ENCODE peak calls at places on chromosomes 4 and X, in seven cellular contexts. One of them, this sample, is unnamed.

GRCh38 chrX:3191821-3192220 is 150.6 kb downstream of the ARSF start:
- DNase-seq in NCI-H146: no peak
- DNase-seq in stimulated activated CD4-positive, alpha-beta T cell treated with anti-CD3 and anti-CD28 coated beads, Interleukin-2, amount 100 ng/mL, for 48 hours: no peak
- DNase-seq in NCI-H748 treated with DMSO at 0.1 percent for 48 hours: no peak
- DNase-seq in neural crest cell: no peak
- DNase-seq in AG10803: peak; percentile 84
- DNase-seq in effector memory CD4-positive, alpha-beta T cell: no peak
- DNase-seq in this sample: no peak

GRCh38 chr4:26321326-26322276 is 787 bp downstream of the RBPJ start:
- DNase-seq in NCI-H146: peak; percentile 57
- DNase-seq in stimulated activated CD4-positive, alpha-beta T cell treated with anti-CD3 and anti-CD28 coated beads, Interleukin-2, amount 100 ng/mL, for 48 hours: peak; percentile 30
- DNase-seq in NCI-H748 treated with DMSO at 0.1 percent for 48 hours: peak; percentile 13
- DNase-seq in neural crest cell: peak; percentile 43
- DNase-seq in AG10803: peak; percentile 27
- DNase-seq in effector memory CD4-positive, alpha-beta T cell: peak; percentile 8
- DNase-seq in this sample: no peak

GRCh38 chr4:152678841-152679240 is 956 bp downstream of the TMEM154 start:
- DNase-seq in NCI-H146: peak; percentile 3
- DNase-seq in stimulated activated CD4-positive, alpha-beta T cell treated with anti-CD3 and anti-CD28 coated beads, Interleukin-2, amount 100 ng/mL, for 48 hours: no peak
- DNase-seq in NCI-H748 treated with DMSO at 0.1 percent for 48 hours: peak; percentile 21
- DNase-seq in neural crest cell: no peak
- DNase-seq in AG10803: no peak
- DNase-seq in effector memory CD4-positive, alpha-beta T cell: no peak
- DNase-seq in this sample: no peak

GRCh38 chr4:98997176-98997575 is 1.7 kb downstream of the METAP1 start:
- DNase-seq in NCI-H146: no peak
- DNase-seq in stimulated activated CD4-positive, alpha-beta T cell treated with anti-CD3 and anti-CD28 coated beads, Interleukin-2, amount 100 ng/mL, for 48 hours: no peak
- DNase-seq in NCI-H748 treated with DMSO at 0.1 percent for 48 hours: no peak
- DNase-seq in neural crest cell: no peak
- DNase-seq in AG10803: no peak
- DNase-seq in effector memory CD4-positive, alpha-beta T cell: no peak
- DNase-seq in this sample: no peak

GRCh38 chrX:39289827-39290226 is 488.6 kb downstream of the MID1IP1 start:
- DNase-seq in NCI-H146: no peak
- DNase-seq in stimulated activated CD4-positive, alpha-beta T cell treated with anti-CD3 and anti-CD28 coated beads, Interleukin-2, amount 100 ng/mL, for 48 hours: no peak
- DNase-seq in NCI-H748 treated with DMSO at 0.1 percent for 48 hours: no peak
- DNase-seq in neural crest cell: no peak
- DNase-seq in AG10803: no peak
- DNase-seq in effector memory CD4-positive, alpha-beta T cell: no peak
- DNase-seq in this sample: no peak

GRCh38 chr4:118270492-118270891 is 82.3 kb downstream of the PRSS12 start:
- DNase-seq in NCI-H146: peak; percentile 17
- DNase-seq in stimulated activated CD4-positive, alpha-beta T cell treated with anti-CD3 and anti-CD28 coated beads, Interleukin-2, amount 100 ng/mL, for 48 hours: no peak
- DNase-seq in NCI-H748 treated with DMSO at 0.1 percent for 48 hours: peak; percentile 23
- DNase-seq in neural crest cell: no peak
- DNase-seq in AG10803: peak; percentile 51
- DNase-seq in effector memory CD4-positive, alpha-beta T cell: no peak
- DNase-seq in this sample: no peak

GRCh38 chrX:40179333-40179732 is 81.6 kb upstream of the BCOR start:
- DNase-seq in NCI-H146: no peak
- DNase-seq in stimulated activated CD4-positive, alpha-beta T cell treated with anti-CD3 and anti-CD28 coated beads, Interleukin-2, amount 100 ng/mL, for 48 hours: no peak
- DNase-seq in NCI-H748 treated with DMSO at 0.1 percent for 48 hours: no peak
- DNase-seq in neural crest cell: no peak
- DNase-seq in AG10803: no peak
- DNase-seq in effector memory CD4-positive, alpha-beta T cell: no peak
- DNase-seq in this sample: no peak

GRCh38 chr4:73589261-73589847 is 30.9 kb downstream of the RASSF6 start:
- DNase-seq in NCI-H146: peak; percentile 92
- DNase-seq in stimulated activated CD4-positive, alpha-beta T cell treated with anti-CD3 and anti-CD28 coated beads, Interleukin-2, amount 100 ng/mL, for 48 hours: no peak
- DNase-seq in NCI-H748 treated with DMSO at 0.1 percent for 48 hours: no peak
- DNase-seq in neural crest cell: no peak
- DNase-seq in AG10803: peak; percentile 81
- DNase-seq in effector memory CD4-positive, alpha-beta T cell: no peak
- DNase-seq in this sample: no peak

GRCh38 chr4:27666943-27667342 is 806.3 kb downstream of the STIM2 start:
- DNase-seq in NCI-H146: no peak
- DNase-seq in stimulated activated CD4-positive, alpha-beta T cell treated with anti-CD3 and anti-CD28 coated beads, Interleukin-2, amount 100 ng/mL, for 48 hours: no peak
- DNase-seq in NCI-H748 treated with DMSO at 0.1 percent for 48 hours: no peak
- DNase-seq in neural crest cell: no peak
- DNase-seq in AG10803: no peak
- DNase-seq in effector memory CD4-positive, alpha-beta T cell: no peak
- DNase-seq in this sample: no peak

GRCh38 chrX:17617794-17618193 is 119.5 kb upstream of the SCML1 start:
- DNase-seq in NCI-H146: no peak
- DNase-seq in stimulated activated CD4-positive, alpha-beta T cell treated with anti-CD3 and anti-CD28 coated beads, Interleukin-2, amount 100 ng/mL, for 48 hours: no peak
- DNase-seq in NCI-H748 treated with DMSO at 0.1 percent for 48 hours: no peak
- DNase-seq in neural crest cell: no peak
- DNase-seq in AG10803: peak; percentile 83
- DNase-seq in effector memory CD4-positive, alpha-beta T cell: no peak
- DNase-seq in this sample: no peak

GRCh38 chr4:139956436-139957107 is 197.4 kb downstream of the MAML3 start:
- DNase-seq in NCI-H146: no peak
- DNase-seq in stimulated activated CD4-positive, alpha-beta T cell treated with anti-CD3 and anti-CD28 coated beads, Interleukin-2, amount 100 ng/mL, for 48 hours: no peak
- DNase-seq in NCI-H748 treated with DMSO at 0.1 percent for 48 hours: no peak
- DNase-seq in neural crest cell: no peak
- DNase-seq in AG10803: no peak
- DNase-seq in effector memory CD4-positive, alpha-beta T cell: no peak
- DNase-seq in this sample: no peak

GRCh38 chr4:48194986-48195773 is 61.1 kb upstream of the TXK start:
- DNase-seq in NCI-H146: peak; percentile 87
- DNase-seq in stimulated activated CD4-positive, alpha-beta T cell treated with anti-CD3 and anti-CD28 coated beads, Interleukin-2, amount 100 ng/mL, for 48 hours: no peak
- DNase-seq in NCI-H748 treated with DMSO at 0.1 percent for 48 hours: peak; percentile 90
- DNase-seq in neural crest cell: no peak
- DNase-seq in AG10803: peak; percentile 8
- DNase-seq in effector memory CD4-positive, alpha-beta T cell: no peak
- DNase-seq in this sample: no peak

GRCh38 chrX:27890611-27891010 is 82.8 kb downstream of the MAGEB10 start:
- DNase-seq in NCI-H146: no peak
- DNase-seq in stimulated activated CD4-positive, alpha-beta T cell treated with anti-CD3 and anti-CD28 coated beads, Interleukin-2, amount 100 ng/mL, for 48 hours: no peak
- DNase-seq in NCI-H748 treated with DMSO at 0.1 percent for 48 hours: no peak
- DNase-seq in neural crest cell: no peak
- DNase-seq in AG10803: peak; percentile 27
- DNase-seq in effector memory CD4-positive, alpha-beta T cell: no peak
- DNase-seq in this sample: no peak

GRCh38 chr4:147015531-147015930 is 69.9 kb upstream of the TTC29 start:
- DNase-seq in NCI-H146: no peak
- DNase-seq in stimulated activated CD4-positive, alpha-beta T cell treated with anti-CD3 and anti-CD28 coated beads, Interleukin-2, amount 100 ng/mL, for 48 hours: no peak
- DNase-seq in NCI-H748 treated with DMSO at 0.1 percent for 48 hours: no peak
- DNase-seq in neural crest cell: no peak
- DNase-seq in AG10803: no peak
- DNase-seq in effector memory CD4-positive, alpha-beta T cell: no peak
- DNase-seq in this sample: no peak

GRCh38 chr4:125891597-125892258 is 577.0 kb downstream of the FAT4 start:
- DNase-seq in NCI-H146: no peak
- DNase-seq in stimulated activated CD4-positive, alpha-beta T cell treated with anti-CD3 and anti-CD28 coated beads, Interleukin-2, amount 100 ng/mL, for 48 hours: no peak
- DNase-seq in NCI-H748 treated with DMSO at 0.1 percent for 48 hours: no peak
- DNase-seq in neural crest cell: no peak
- DNase-seq in AG10803: peak; percentile 99
- DNase-seq in effector memory CD4-positive, alpha-beta T cell: no peak
- DNase-seq in this sample: no peak

GRCh38 chr4:125538670-125539069 is 223.9 kb downstream of the FAT4 start:
- DNase-seq in NCI-H146: no peak
- DNase-seq in stimulated activated CD4-positive, alpha-beta T cell treated with anti-CD3 and anti-CD28 coated beads, Interleukin-2, amount 100 ng/mL, for 48 hours: no peak
- DNase-seq in NCI-H748 treated with DMSO at 0.1 percent for 48 hours: no peak
- DNase-seq in neural crest cell: no peak
- DNase-seq in AG10803: no peak
- DNase-seq in effector memory CD4-positive, alpha-beta T cell: no peak
- DNase-seq in this sample: no peak

GRCh38 chr4:119050501-119051090 is 85.0 kb upstream of the MYOZ2 start:
- DNase-seq in NCI-H146: no peak
- DNase-seq in stimulated activated CD4-positive, alpha-beta T cell treated with anti-CD3 and anti-CD28 coated beads, Interleukin-2, amount 100 ng/mL, for 48 hours: no peak
- DNase-seq in NCI-H748 treated with DMSO at 0.1 percent for 48 hours: no peak
- DNase-seq in neural crest cell: no peak
- DNase-seq in AG10803: no peak
- DNase-seq in effector memory CD4-positive, alpha-beta T cell: no peak
- DNase-seq in this sample: no peak

GRCh38 chrX:131588995-131589394 is 45.1 kb downstream of the OR13H1 start:
- DNase-seq in NCI-H146: no peak
- DNase-seq in stimulated activated CD4-positive, alpha-beta T cell treated with anti-CD3 and anti-CD28 coated beads, Interleukin-2, amount 100 ng/mL, for 48 hours: no peak
- DNase-seq in NCI-H748 treated with DMSO at 0.1 percent for 48 hours: no peak
- DNase-seq in neural crest cell: no peak
- DNase-seq in AG10803: no peak
- DNase-seq in effector memory CD4-positive, alpha-beta T cell: no peak
- DNase-seq in this sample: no peak

GRCh38 chrX:45447995-45448394 is 247.3 kb upstream of the DIPK2B start:
- DNase-seq in NCI-H146: no peak
- DNase-seq in stimulated activated CD4-positive, alpha-beta T cell treated with anti-CD3 and anti-CD28 coated beads, Interleukin-2, amount 100 ng/mL, for 48 hours: no peak
- DNase-seq in NCI-H748 treated with DMSO at 0.1 percent for 48 hours: no peak
- DNase-seq in neural crest cell: no peak
- DNase-seq in AG10803: no peak
- DNase-seq in effector memory CD4-positive, alpha-beta T cell: no peak
- DNase-seq in this sample: no peak

This sample was measured in CMK.